ENCODE peak calls at places on chromosomes 7 and 10, in ten cellular contexts. E is endodermal cell, D is cardiac fibroblast, H is heart left ventricle, P is thoracic aorta, J is bronchial epithelial cell, T is IMR-90, B is HFF-Myc, R is MCF 10A, Y is B cell. Z is an unnamed sample.

GRCh38 chr10:127935115-127935561 is 28.2 kb downstream of the PTPRE start:
- DNase-seq in Y (no peak), H (no peak), J (no peak), E (no peak), P (no peak), D (no peak), R (no peak), B (no peak), T (no peak), Z (peak; percentile 9)

GRCh38 chr10:109591631-109592030 is 331.7 kb downstream of the XPNPEP1 start:
- DNase-seq in B (no peak), H (no peak), T (no peak), D (no peak), J (peak; percentile 7), E (no peak), Y (no peak), P (no peak), R (peak; percentile 56), Z (no peak)

GRCh38 chr10:121952226-121952625 is 22.8 kb downstream of the NSMCE4A start:
- DNase-seq in J (no peak), R (no peak), H (no peak), D (peak; percentile 36), Y (no peak), E (no peak), T (peak; percentile 13), B (no peak), P (no peak), Z (peak; percentile 57)

GRCh38 chr7:104926189-104926904 is 87.7 kb upstream of the KMT2E start:
- DNase-seq in T (no peak), P (no peak), Y (no peak), E (no peak), J (no peak), B (no peak), H (no peak), R (no peak), D (no peak), Z (no peak)

GRCh38 chr7:54841772-54842707 is 83.0 kb upstream of the SEC61G start:
- DNase-seq in E (peak; percentile 78), H (no peak), R (peak; percentile 43), B (peak; percentile 37), J (peak; percentile 71), D (peak; percentile 45), Y (no peak), T (peak; percentile 95), P (no peak), Z (peak; percentile 80)

GRCh38 chr7:24319209-24319608 is 35.2 kb downstream of the NPY start:
- DNase-seq in J (no peak), P (no peak), E (no peak), B (no peak), D (no peak), H (no peak), Y (no peak), T (no peak), R (no peak), Z (no peak)

GRCh38 chr7:93890464-93891068 is at the start of gene TFPI2:
- DNase-seq in B (no peak), Y (peak; percentile 13), T (peak; percentile 83), P (peak; percentile 13), H (peak; percentile 25), E (peak; percentile 86), R (peak; percentile 42), J (peak; percentile 91), D (peak; percentile 92), Z (peak; percentile 49)

GRCh38 chr10:133390597-133391248 is 3.2 kb upstream of the MTG1 start:
- DNase-seq in P (no peak), E (no peak), Y (no peak), H (no peak), J (no peak), T (no peak), R (no peak), B (no peak), D (no peak), Z (no peak)

GRCh38 chr7:49244543-49244942 is 320.2 kb downstream of the CDC14C start:
- DNase-seq in R (no peak), P (no peak), J (no peak), D (no peak), B (no peak), Y (no peak), E (peak; percentile 83), T (no peak), H (no peak), Z (no peak)

GRCh38 chr7:158573310-158573709 is 14.3 kb downstream of the PTPRN2 start:
- DNase-seq in R (no peak), T (no peak), H (no peak), Y (no peak), B (no peak), P (no peak), E (no peak), J (no peak), D (no peak), Z (no peak)

GRCh38 chr7:117739085-117739484 is 134.2 kb downstream of the CTTNBP2 start:
- DNase-seq in R (no peak), J (no peak), P (no peak), B (no peak), D (no peak), E (no peak), H (no peak), Y (no peak), T (no peak), Z (no peak)

GRCh38 chr10:44380829-44381600 is 3.9 kb downstream of the CXCL12 start:
- DNase-seq in E (peak; percentile 53), Y (no peak), J (no peak), B (no peak), D (no peak), H (no peak), P (no peak), T (no peak), R (no peak), Z (no peak)

GRCh38 chr10:76558996-76559888 is 1078.4 kb downstream of the KCNMA1 start:
- DNase-seq in J (no peak), T (peak; percentile 70), H (no peak), R (peak; percentile 38), E (no peak), D (peak; percentile 82), P (no peak), B (peak; percentile 99), Y (no peak), Z (peak; percentile 93)

GRCh38 chr7:90312745-90313144 is 8.4 kb downstream of the FAM237B start:
- DNase-seq in J (peak; percentile 37), H (no peak), R (peak; percentile 17), D (peak; percentile 36), T (no peak), Y (no peak), E (no peak), P (no peak), B (no peak), Z (peak; percentile 3)
- TF ChIP-seq CTCF in J (peak; percentile 27), H (peak; percentile 32), R (peak; percentile 28), D (peak; percentile 20), T (peak; percentile 28), Y (no peak), E (peak; percentile 64), P (no peak), B (no peak), Z (peak; percentile 36)

GRCh38 chr7:152752513-152752912 is 7.0 kb upstream of the ACTR3B start:
- DNase-seq in Y (no peak), D (no peak), P (no peak), E (peak; percentile 7), R (no peak), B (no peak), T (no peak), J (no peak), H (no peak), Z (no peak)
- TF ChIP-seq CTCF in Y (no peak), D (no peak), P (no peak), E (no peak), R (no peak), B (no peak), T (no peak), J (no peak), H (no peak), Z (no peak)

GRCh38 chr7:127415060-127415742 is 22.7 kb upstream of the ZNF800 start:
- DNase-seq in Y (no peak), H (no peak), T (no peak), R (no peak), B (no peak), D (no peak), P (no peak), J (no peak), E (no peak), Z (no peak)

GRCh38 chr7:127413962-127414361 is 21.5 kb upstream of the ZNF800 start:
- DNase-seq in Y (no peak), P (no peak), T (no peak), R (no peak), J (no peak), H (no peak), B (no peak), E (no peak), D (no peak), Z (no peak)

GRCh38 chr7:127404282-127405049 is 12.0 kb upstream of the ZNF800 start:
- DNase-seq in D (no peak), B (no peak), E (no peak), Y (no peak), P (no peak), T (no peak), R (no peak), J (no peak), H (no peak), Z (no peak)

GRCh38 chr7:127413326-127413725 is 20.8 kb upstream of the ZNF800 start:
- DNase-seq in R (no peak), D (no peak), B (no peak), Y (no peak), J (no peak), H (no peak), E (no peak), T (no peak), P (no peak), Z (no peak)

DNA sequence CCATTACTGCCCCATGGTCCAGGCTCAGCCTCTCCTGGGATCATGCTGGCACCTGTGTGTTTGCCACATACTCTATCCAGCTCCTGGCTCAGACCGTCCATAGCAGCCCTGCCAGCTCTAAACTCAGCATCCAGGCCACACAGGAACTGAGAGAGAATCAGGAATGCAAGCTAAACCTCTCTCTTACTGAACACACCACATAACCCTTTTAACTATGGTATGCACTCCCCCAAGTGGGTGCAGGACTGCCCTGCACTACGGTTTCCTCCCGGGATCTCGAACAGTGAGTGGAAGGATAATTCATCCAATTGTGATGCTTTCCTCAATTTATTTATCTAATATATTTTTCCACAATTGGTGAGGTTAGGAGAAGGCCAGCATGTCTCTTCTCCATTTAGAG is 17.1 kb upstream of the ZNF800 start:
- DNase-seq in B (no peak), J (no peak), Y (no peak), R (no peak), D (no peak), H (no peak), E (no peak), P (no peak), T (no peak), Z (peak; percentile 22)
- TF ChIP-seq CTCF in B (no peak), J (no peak), Y (no peak), R (no peak), D (peak; percentile 28), H (no peak), E (peak; percentile 55), P (no peak), T (no peak), Z (peak; percentile 34)

DNA sequence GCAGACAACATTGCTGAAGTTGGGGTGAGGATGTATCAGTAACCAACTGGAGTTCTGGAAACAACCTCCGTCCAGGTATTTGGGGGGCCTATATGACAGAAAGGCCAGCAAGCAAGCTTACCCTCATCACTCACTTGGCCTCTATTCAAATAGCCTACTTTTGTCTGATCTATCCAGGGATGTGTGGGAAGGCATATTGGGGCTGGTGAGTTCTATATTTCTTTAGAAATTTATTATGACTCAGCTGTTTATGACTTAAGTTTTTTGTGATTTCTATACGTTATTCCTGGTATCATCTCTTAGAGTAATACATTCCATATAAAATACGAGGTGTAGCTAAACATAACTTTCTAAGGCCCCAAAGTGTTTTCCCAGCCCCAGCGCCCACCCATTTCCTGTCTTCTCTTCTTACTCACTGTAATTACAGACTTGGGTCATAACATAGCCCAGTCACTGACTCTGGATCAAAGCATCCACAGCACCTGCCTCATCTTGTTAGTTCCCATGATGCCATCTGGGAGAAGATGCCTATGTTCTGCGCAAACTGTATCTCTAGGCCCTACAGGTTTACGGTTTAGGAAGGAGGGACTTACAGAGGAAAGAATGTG is 18.1 kb downstream of the GARS1 start:
- DNase-seq in B (no peak), E (no peak), Y (no peak), P (no peak), H (no peak), R (no peak), D (peak; percentile 65), J (peak; percentile 77), T (peak; percentile 81), Z (peak; percentile 12)
- TF ChIP-seq CTCF in B (no peak), E (no peak), Y (no peak), P (no peak), H (no peak), R (no peak), D (no peak), J (no peak), T (no peak), Z (no peak)

Z was measured in AG10803.